ENCODE peak calls at places on chromosome 1, in nine cellular contexts. D is tibial artery, I is HuH-7.5, A is transverse colon, X is anterior cingulate cortex, F is PC-3, M is T-helper 9 cell, C is LoVo, L is cardiac fibroblast. Z is an unnamed sample.

GRCh38 chr1:53726009-53726600 is 12.9 kb downstream of the GLIS1 start:
- DNase-seq in M (no peak), C (no peak), F (no peak), I (no peak), X (no peak), D (no peak), A (no peak), L (no peak), Z (no peak)

GRCh38 chr1:147541672-147542548 is 609 bp downstream of the BCL9 start:
- DNase-seq in A (peak; percentile 44), F (peak; percentile 41), M (no peak), D (peak; percentile 73), L (peak; percentile 61), X (peak; percentile 38), I (no peak), C (no peak), Z (no peak)

GRCh38 chr1:6911974-6912373 is 126.7 kb downstream of the CAMTA1 start:
- DNase-seq in F (no peak), X (no peak), M (no peak), L (peak; percentile 67), A (no peak), D (no peak), I (no peak), C (no peak), Z (no peak)

GRCh38 chr1:65238010-65238409 is 71.3 kb upstream of the DNAJC6 start:
- DNase-seq in C (no peak), M (no peak), D (no peak), X (no peak), F (no peak), I (no peak), A (no peak), L (no peak), Z (no peak)

GRCh38 chr1:185368313-185368712 is 51.3 kb upstream of the IVNS1ABP start:
- DNase-seq in D (no peak), X (no peak), M (no peak), A (no peak), I (no peak), C (no peak), F (no peak), L (no peak), Z (no peak)

GRCh38 chr1:228282329-228283042 is 74.6 kb downstream of the OBSCN start:
- DNase-seq in M (no peak), I (no peak), F (peak; percentile 24), C (no peak), L (no peak), D (no peak), A (peak; percentile 5), X (no peak), Z (peak; percentile 83)

GRCh38 chr1:168195199-168196135 is 16.7 kb downstream of the TIPRL start:
- DNase-seq in C (no peak), M (no peak), L (no peak), F (no peak), D (no peak), I (no peak), A (no peak), X (no peak), Z (no peak)

GRCh38 chr1:162697140-162697895 is 65.1 kb downstream of the DDR2 start:
- DNase-seq in D (no peak), C (no peak), L (no peak), M (no peak), F (peak; percentile 65), X (no peak), A (no peak), I (no peak), Z (no peak)

GRCh38 chr1:202189012-202189790 is 4.4 kb upstream of the LGR6 start:
- DNase-seq in A (peak; percentile 81), D (peak; percentile 82), C (peak; percentile 59), X (peak; percentile 59), M (peak; percentile 84), I (peak; percentile 78), L (peak; percentile 64), F (peak; percentile 73), Z (peak; percentile 94)

GRCh38 chr1:18693256-18694098 is 62.8 kb downstream of the PAX7 start:
- DNase-seq in X (no peak), D (no peak), M (no peak), F (peak; percentile 10), L (no peak), C (no peak), I (no peak), A (no peak), Z (no peak)

GRCh38 chr1:23027352-23027907 is 8.2 kb downstream of the KDM1A start:
- DNase-seq in A (no peak), X (no peak), F (no peak), L (no peak), I (no peak), M (no peak), D (no peak), C (no peak), Z (no peak)

GRCh38 chr1:53957231-53957818 is 11.2 kb downstream of the LRRC42 start:
- DNase-seq in X (no peak), D (no peak), M (no peak), I (no peak), F (peak; percentile 63), A (no peak), C (peak; percentile 90), L (peak; percentile 35), Z (no peak)

GRCh38 chr1:99004270-99005141 is at the start of gene PLPPR5:
- DNase-seq in F (no peak), X (no peak), A (no peak), M (peak; percentile 6), L (peak; percentile 18), I (peak; percentile 41), D (no peak), C (no peak), Z (no peak)

GRCh38 chr1:5770981-5771765 is 221.1 kb downstream of the NPHP4 start:
- DNase-seq in D (no peak), M (no peak), I (no peak), X (no peak), F (no peak), C (no peak), A (no peak), L (no peak), Z (no peak)

GRCh38 chr1:159492575-159493323 is 43.1 kb downstream of the OR10J5 start:
- DNase-seq in M (no peak), D (no peak), F (peak; percentile 82), C (no peak), L (peak; percentile 42), X (no peak), I (no peak), A (no peak), Z (no peak)

GRCh38 chr1:58802640-58803476 is 19.0 kb upstream of the JUN start:
- DNase-seq in D (no peak), L (no peak), C (peak; percentile 26), F (no peak), I (no peak), M (no peak), X (no peak), A (no peak), Z (no peak)

GRCh38 chr1:20521960-20522861 is 14.3 kb upstream of the MUL1 start:
- DNase-seq in X (peak; percentile 25), L (peak; percentile 84), F (peak; percentile 96), C (peak; percentile 76), I (peak; percentile 25), A (peak; percentile 86), M (peak; percentile 66), D (peak; percentile 74), Z (peak; percentile 93)

GRCh38 chr1:77347646-77348045 is 65.8 kb downstream of the AK5 start:
- DNase-seq in X (peak; percentile 23), I (no peak), D (no peak), C (peak; percentile 34), A (no peak), M (no peak), L (peak; percentile 86), F (peak; percentile 86), Z (no peak)

Z was measured in lower leg skin.